ENCODE peak calls at places on chromosomes 2 and 18, in four cellular contexts. F is GM12878; P is activated T-cell treated with anti-CD3 and anti-CD28 coated beads, Interleukin-2, amount 50 U/mL, for 24 hours; J is kidney tubule cell. U is an unnamed sample.
A peak's percentile ranks its signal among the peaks of the same experiment; 100 is the strongest.

GRCh38 chr2:236646441-236646840 is 76.8 kb downstream of the ACKR3 start:
- DNase-seq in F (no peak), P (no peak), J (no peak), U (no peak)

GRCh38 chr2:224520064-224520463 is 65.1 kb downstream of the CUL3 start:
- DNase-seq in F (peak; percentile 86), P (peak; percentile 38), J (no peak), U (no peak)

GRCh38 chr2:47201224-47201623 is 46.1 kb upstream of the STPG4 start:
- DNase-seq in F (no peak), P (no peak), J (peak; percentile 23), U (no peak)

GRCh38 chr18:25503567-25504081 is 151.7 kb upstream of the ZNF521 start:
- DNase-seq in F (no peak), P (no peak), J (peak; percentile 55), U (peak; percentile 47)

GRCh38 chr2:222915092-222915957 is 54.5 kb downstream of the ACSL3 start:
- DNase-seq in F (no peak), P (no peak), J (peak; percentile 19), U (peak; percentile 18)

GRCh38 chr2:208466133-208466919 is 59.7 kb downstream of the PTH2R start:
- DNase-seq in F (no peak), P (no peak), J (peak; percentile 74), U (peak; percentile 43)

GRCh38 chr2:189022492-189022891 is 48.3 kb downstream of the COL3A1 start:
- DNase-seq in F (no peak), P (no peak), J (no peak), U (no peak)

GRCh38 chr18:76476665-76477561 is 18.1 kb downstream of the ZNF516 start:
- DNase-seq in F (no peak), P (no peak), J (peak; percentile 93), U (peak; percentile 48)

GRCh38 chr2:173874003-173874898 is 90.9 kb downstream of the SP3 start:
- DNase-seq in F (no peak), P (no peak), J (no peak), U (no peak)

GRCh38 chr2:17753803-17754663 is at the start of the genes GEN1 and SMC6:
- DNase-seq in F (peak; percentile 83), P (peak; percentile 96), J (peak; percentile 93), U (peak; percentile 95)

GRCh38 chr2:45889620-45890019 is 238.1 kb downstream of the PRKCE start:
- DNase-seq in F (no peak), P (no peak), J (no peak), U (no peak)

GRCh38 chr18:33744032-33744697 is 166.1 kb downstream of the ASXL3 start:
- DNase-seq in F (no peak), P (no peak), J (no peak), U (no peak)

GRCh38 chr2:175010848-175011254 is 5.7 kb upstream of the CHN1 start:
- DNase-seq in F (no peak), P (no peak), J (no peak), U (no peak)

GRCh38 chr2:16717477-16717876 is 51.8 kb upstream of the CYRIA start:
- DNase-seq in F (no peak), P (no peak), J (no peak), U (no peak)

GRCh38 chr2:207711750-207712487 is 479 bp downstream of the CCNYL1 start:
- DNase-seq in F (no peak), P (peak; percentile 72), J (peak; percentile 59), U (peak; percentile 50)

GRCh38 chr2:20141056-20141762 is 83.7 kb downstream of the SDC1 start:
- DNase-seq in F (no peak), P (no peak), J (peak; percentile 94), U (no peak)

GRCh38 chr2:201987426-201987825 is 46.2 kb upstream of the FZD7 start:
- DNase-seq in F (no peak), P (no peak), J (no peak), U (no peak)

GRCh38 chr2:156867201-156867600 is 390.3 kb upstream of the GALNT5 start:
- DNase-seq in F (no peak), P (no peak), J (no peak), U (no peak)

GRCh38 chr18:3603460-3604259 is 153.7 kb downstream of the TGIF1 start:
- DNase-seq in F (no peak), P (peak; percentile 50), J (peak; percentile 96), U (peak; percentile 72)

GRCh38 chr2:71609958-71610357 is 156.6 kb downstream of the DYSF start:
- DNase-seq in F (no peak), P (no peak), J (peak; percentile 41), U (peak; percentile 26)

GRCh38 chr2:197184959-197185586 is 125.5 kb downstream of the ANKRD44 start:
- DNase-seq in F (no peak), P (no peak), J (peak; percentile 70), U (peak; percentile 23)

GRCh38 chr18:23629444-23629946 is 33.2 kb downstream of the ANKRD29 start:
- DNase-seq in F (peak; percentile 45), P (no peak), J (peak; percentile 95), U (no peak)

GRCh38 chr2:71923887-71924533 is 223.7 kb downstream of the CYP26B1 start:
- DNase-seq in F (peak; percentile 2), P (peak; percentile 57), J (peak; percentile 69), U (peak; percentile 65)

GRCh38 chr2:60852282-60852860 is 29.0 kb upstream of the REL start:
- DNase-seq in F (no peak), P (no peak), J (no peak), U (peak; percentile 65)

GRCh38 chr2:232854082-232854481 is 16.0 kb upstream of the SNORC start:
- DNase-seq in F (no peak), P (no peak), J (peak; percentile 72), U (no peak)

GRCh38 chr18:78776151-78776550 is 203.5 kb upstream of the SALL3 start:
- DNase-seq in F (no peak), P (no peak), J (no peak), U (no peak)

GRCh38 chr2:205807229-205807628 is 124.9 kb downstream of the NRP2 start:
- DNase-seq in F (no peak), P (no peak), J (no peak), U (no peak)

GRCh38 chr2:83873110-83873509 is 586.0 kb downstream of the SUCLG1 start:
- DNase-seq in F (no peak), P (no peak), J (no peak), U (no peak)

GRCh38 chr2:238655131-238655860 is 192.6 kb upstream of the TWIST2 start:
- DNase-seq in F (no peak), P (no peak), J (no peak), U (no peak)

GRCh38 chr18:47260138-47260923 is 8.9 kb upstream of the SKOR2 start:
- DNase-seq in F (no peak), P (no peak), J (peak; percentile 62), U (peak; percentile 48)

GRCh38 chr2:44623622-44624351 is 262.0 kb downstream of the CAMKMT start:
- DNase-seq in F (no peak), P (no peak), J (no peak), U (no peak)

GRCh38 chr2:40421643-40422297 is 30.1 kb downstream of the SLC8A1 start:
- DNase-seq in F (no peak), P (no peak), J (no peak), U (no peak)

GRCh38 chr2:42856891-42857632 is 64.7 kb upstream of the HAAO start:
- DNase-seq in F (no peak), P (no peak), J (no peak), U (no peak)

U was measured in KBM-7.